ENCODE peak calls at places on chromosomes 6 and 20, in eight cellular contexts. K, A, N, B, Y, M, I and T are unnamed samples.

GRCh38 chr6:10395171-10395945 is 19.5 kb downstream of the TFAP2A start:
- DNase-seq in I (no peak), M (no peak), K (no peak), N (no peak), A (no peak), Y (no peak), B (no peak), T (no peak)

GRCh38 chr20:9996944-9997343 is 37.8 kb upstream of the ANKEF1 start:
- DNase-seq in M (no peak), Y (no peak), A (no peak), N (no peak), I (no peak), K (no peak), B (no peak), T (no peak)

GRCh38 chr20:50651676-50652075 is 39.7 kb downstream of the RIPOR3 start:
- DNase-seq in B (no peak), M (no peak), Y (no peak), I (no peak), A (no peak), K (no peak), N (no peak), T (no peak)

GRCh38 chr6:157521665-157522335 is 140.8 kb downstream of the ZDHHC14 start:
- DNase-seq in I (no peak), M (no peak), B (no peak), A (no peak), Y (no peak), N (no peak), K (no peak), T (no peak)

GRCh38 chr6:87698618-87699017 is 3.4 kb downstream of the AKIRIN2 start:
- DNase-seq in N (no peak), B (no peak), M (no peak), I (no peak), K (peak; percentile 62), Y (no peak), A (no peak), T (no peak)

GRCh38 chr6:34535646-34536045 is 20.5 kb downstream of the SPDEF start:
- DNase-seq in B (no peak), A (no peak), K (no peak), M (no peak), Y (no peak), I (no peak), N (no peak), T (no peak)

GRCh38 chr6:170404697-170405096 is 98.1 kb downstream of the FAM120B start:
- DNase-seq in A (no peak), M (no peak), B (no peak), Y (no peak), K (no peak), I (no peak), N (no peak), T (no peak)

GRCh38 chr6:38187688-38188590 is 368.4 kb downstream of the ZFAND3 start:
- DNase-seq in B (no peak), K (no peak), A (no peak), Y (no peak), M (no peak), N (peak; percentile 41), I (no peak), T (no peak)

GRCh38 chr6:15755555-15755954 is 92.7 kb upstream of the DTNBP1 start:
- DNase-seq in B (no peak), A (no peak), N (no peak), I (no peak), Y (no peak), K (no peak), M (no peak), T (no peak)

GRCh38 chr6:160509610-160510009 is 154.5 kb downstream of the LPA start:
- DNase-seq in N (no peak), I (no peak), B (no peak), A (no peak), Y (no peak), M (no peak), K (no peak), T (no peak)

GRCh38 chr20:58243653-58244410 is 15.4 kb upstream of the ANKRD60 start:
- DNase-seq in N (no peak), M (no peak), K (no peak), A (no peak), Y (no peak), B (no peak), I (no peak), T (no peak)

GRCh38 chr6:31663087-31663960 is 1.5 kb downstream of the GPANK1 start:
- DNase-seq in K (no peak), Y (no peak), A (no peak), B (no peak), I (no peak), N (no peak), M (no peak), T (no peak)
- H3K4me3 ChIP-seq in K (peak overlapping the region; percentile 97), Y (peak overlapping the region; percentile 66), A (peak overlapping the region; percentile 72), B (peak overlapping the region; percentile 92), I (peak overlapping the region; percentile 85), N (peak overlapping the region; percentile 76), M (no peak overlapping the region), T (peak overlapping the region; percentile 76)

GRCh38 chr6:30491963-30492616 is 2.8 kb downstream of the HLA-E start:
- DNase-seq in N (no peak), Y (no peak), I (no peak), M (no peak), A (no peak), B (no peak), K (no peak), T (no peak)
- TF ChIP-seq POLR2AphosphoS5 in N (no peak), Y (no peak), I (no peak), M (peak; percentile 12), A (no peak), B (no peak), K (no peak), T (no peak)

GRCh38 chr20:40683894-40684268 is 5.2 kb downstream of the MAFB start:
- DNase-seq in N (no peak), B (no peak), Y (no peak), A (no peak), I (no peak), M (no peak), K (peak; percentile 9), T (no peak)

GRCh38 chr20:40681684-40682083 is 7.4 kb downstream of the MAFB start:
- DNase-seq in A (no peak), N (no peak), Y (no peak), K (peak; percentile 9), I (no peak), M (no peak), B (no peak), T (no peak)

GRCh38 chr20:40682104-40683045 is 6.7 kb downstream of the MAFB start:
- DNase-seq in A (no peak), N (peak; percentile 84), B (no peak), I (no peak), K (peak; percentile 54), M (no peak), Y (no peak), T (no peak)

GRCh38 chr20:40685349-40685748 is 3.7 kb downstream of the MAFB start:
- DNase-seq in A (no peak), B (no peak), Y (no peak), M (no peak), I (no peak), K (peak; percentile 6), N (no peak), T (no peak)

DNA sequence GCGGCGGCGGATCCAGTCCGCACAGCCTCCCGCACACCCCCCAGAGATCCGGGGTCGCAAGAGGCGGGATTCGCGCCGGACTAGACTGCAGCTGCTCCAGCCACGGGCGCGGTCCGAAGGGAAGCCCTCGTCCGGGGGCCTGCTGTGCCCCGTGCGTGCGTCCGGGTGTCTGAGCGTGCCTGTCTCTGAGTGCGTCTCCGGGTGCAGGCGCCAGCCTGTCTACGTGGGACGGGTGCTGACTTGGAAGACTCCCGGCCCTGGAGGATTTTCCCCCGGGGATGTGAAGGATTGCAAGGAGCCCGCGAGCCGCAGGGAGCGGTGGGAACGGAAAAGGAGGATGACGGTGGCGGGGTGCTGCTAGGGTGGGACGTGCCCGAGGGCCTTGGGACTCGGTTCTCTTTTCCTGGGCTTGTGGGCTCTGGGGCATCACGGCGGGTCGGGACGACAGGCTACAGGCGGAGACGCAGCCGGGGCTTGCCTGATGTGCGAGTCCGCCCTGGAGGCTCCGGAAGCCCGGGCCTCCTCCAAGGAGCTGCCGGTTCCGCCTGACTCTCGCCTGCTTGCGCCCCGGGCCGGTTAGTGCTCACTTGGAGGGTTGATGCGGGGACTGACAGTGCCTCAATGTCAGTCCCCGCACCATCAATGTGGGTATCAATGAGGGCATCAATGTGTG is 5.7 kb downstream of the MAFB start:
- DNase-seq in M (no peak), A (no peak), B (no peak), K (peak; percentile 65), I (no peak), Y (no peak), N (peak; percentile 83), T (no peak)
- H3K4me3 ChIP-seq in M (no peak overlapping the region), A (peak overlapping the region; percentile 43), B (peak overlapping the region; percentile 4), K (peak overlapping the region; percentile 61), I (no peak overlapping the region), Y (no peak overlapping the region), N (peak overlapping the region; percentile 63), T (no peak overlapping the region)

GRCh38 chr6:82484737-82485650 is 121.4 kb downstream of the TPBG start:
- DNase-seq in K (no peak), N (no peak), M (no peak), B (no peak), A (no peak), Y (no peak), I (no peak), T (no peak)
- TF ChIP-seq POLR2AphosphoS5 in K (no peak), N (no peak), M (no peak), B (no peak), A (no peak), Y (no peak), I (no peak), T (no peak)

DNA sequence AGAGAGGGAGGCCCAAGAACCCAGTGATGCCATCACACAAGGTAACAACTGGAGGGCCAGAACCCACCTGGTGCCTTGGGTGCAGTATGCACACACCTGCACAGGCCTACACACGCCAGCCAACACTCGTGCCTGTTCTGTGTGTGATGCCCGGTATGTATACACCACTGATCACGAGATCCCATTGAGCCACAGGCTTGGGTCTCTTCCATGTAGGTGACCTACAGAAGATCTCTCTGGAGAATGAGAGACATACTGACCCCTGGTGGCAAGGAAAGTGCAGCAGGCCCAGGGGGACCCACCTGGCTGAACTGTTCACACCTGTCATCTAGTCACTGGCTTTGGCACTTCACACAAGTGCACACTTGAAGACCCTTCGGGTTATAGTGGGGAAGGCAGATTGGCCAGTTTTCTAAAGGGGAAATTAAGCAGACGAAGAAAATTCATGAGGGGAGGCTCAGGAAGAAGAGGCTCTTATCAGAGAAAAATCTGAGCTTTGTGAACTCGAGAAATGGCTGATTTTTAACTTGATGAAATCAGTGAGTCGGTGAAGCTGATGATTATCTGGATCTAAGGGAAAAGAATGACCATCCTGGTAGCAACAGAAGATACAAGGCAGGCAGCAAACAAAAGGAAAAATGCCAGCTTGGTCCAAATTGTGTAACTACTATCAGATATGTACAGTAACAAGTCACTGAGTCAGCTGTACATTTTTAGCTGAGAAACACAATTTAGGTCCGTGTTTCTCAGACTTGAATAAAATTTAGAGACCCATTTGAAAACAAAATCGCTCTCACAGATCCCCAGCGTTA is 69.1 kb upstream of the PBOV1 start:
- DNase-seq in A (peak; percentile 84), Y (peak; percentile 49), M (peak; percentile 38), I (peak; percentile 4), N (peak; percentile 75), K (peak; percentile 78), B (peak; percentile 75), T (peak; percentile 10)
- H3K4me3 ChIP-seq in A (no peak overlapping the region), Y (no peak overlapping the region), M (no peak overlapping the region), I (no peak overlapping the region), N (no peak overlapping the region), K (no peak overlapping the region), B (no peak overlapping the region), T (no peak overlapping the region)